ENCODE peak calls at places on chromosome 15, in nine cellular contexts. U is GM06990; N is stomach; M is ovary; O is CD4-positive, alpha-beta T cell; T is fibroblast of lung; H is left ventricle myocardium inferior; D is hepatocyte; X is sigmoid colon. P is an unnamed sample.

GRCh38 chr15:70765504-70766281 is 2.3 kb upstream of the UACA start:
- DNase-seq in D (no peak), H (no peak), M (no peak), U (no peak), N (no peak), X (no peak), O (no peak), T (peak; percentile 71), P (no peak)

GRCh38 chr15:43086551-43086950 is 19.3 kb downstream of the UBR1 start:
- DNase-seq in H (no peak), N (no peak), X (no peak), M (no peak), T (peak; percentile 52), D (no peak), U (peak; percentile 31), O (no peak), P (no peak)

GRCh38 chr15:34951993-34952392 is 17.5 kb downstream of the AQR start:
- DNase-seq in T (peak; percentile 47), U (no peak), O (no peak), N (no peak), D (no peak), X (no peak), H (no peak), M (no peak), P (no peak)

GRCh38 chr15:60473135-60473534 is 5.8 kb downstream of the ICE2 start:
- DNase-seq in X (no peak), U (no peak), N (no peak), O (no peak), T (no peak), D (no peak), H (no peak), M (no peak), P (no peak)

GRCh38 chr15:44034933-44035624 is 160.0 kb downstream of the FRMD5 start:
- DNase-seq in T (peak; percentile 89), H (no peak), U (no peak), N (no peak), X (no peak), O (no peak), D (no peak), M (no peak), P (no peak)

GRCh38 chr15:68300115-68300940 is 22.8 kb downstream of the FEM1B start:
- DNase-seq in M (no peak), U (no peak), O (no peak), T (no peak), H (no peak), N (no peak), D (peak; percentile 46), X (no peak), P (no peak)

GRCh38 chr15:47705601-47706000 is 11.7 kb upstream of the SEMA6D start:
- DNase-seq in N (no peak), T (no peak), D (no peak), O (no peak), H (no peak), U (no peak), X (no peak), M (no peak), P (no peak)

GRCh38 chr15:57618325-57618724 is 26.6 kb downstream of the MYZAP start:
- DNase-seq in D (no peak), U (no peak), X (no peak), M (no peak), H (no peak), O (no peak), T (no peak), N (no peak), P (no peak)

GRCh38 chr15:35439291-35439690 is 106.7 kb downstream of the DPH6 start:
- DNase-seq in X (no peak), O (no peak), N (no peak), U (no peak), M (no peak), D (no peak), T (peak; percentile 87), H (no peak), P (no peak)

GRCh38 chr15:98727115-98728040 is 79.0 kb downstream of the IGF1R start:
- DNase-seq in O (no peak), U (no peak), D (peak; percentile 95), X (peak; percentile 97), H (peak; percentile 86), N (peak; percentile 92), M (peak; percentile 85), T (peak; percentile 98), P (peak; percentile 61)

GRCh38 chr15:98942966-98943584 is 64.5 kb downstream of the PGPEP1L start:
- DNase-seq in M (no peak), H (no peak), X (no peak), D (no peak), N (no peak), T (peak; percentile 83), O (no peak), U (no peak), P (no peak)

GRCh38 chr15:36938764-36939163 is 161.6 kb downstream of the MEIS2 start:
- DNase-seq in U (no peak), H (no peak), M (no peak), X (no peak), D (no peak), O (no peak), T (no peak), N (no peak), P (no peak)

DNA sequence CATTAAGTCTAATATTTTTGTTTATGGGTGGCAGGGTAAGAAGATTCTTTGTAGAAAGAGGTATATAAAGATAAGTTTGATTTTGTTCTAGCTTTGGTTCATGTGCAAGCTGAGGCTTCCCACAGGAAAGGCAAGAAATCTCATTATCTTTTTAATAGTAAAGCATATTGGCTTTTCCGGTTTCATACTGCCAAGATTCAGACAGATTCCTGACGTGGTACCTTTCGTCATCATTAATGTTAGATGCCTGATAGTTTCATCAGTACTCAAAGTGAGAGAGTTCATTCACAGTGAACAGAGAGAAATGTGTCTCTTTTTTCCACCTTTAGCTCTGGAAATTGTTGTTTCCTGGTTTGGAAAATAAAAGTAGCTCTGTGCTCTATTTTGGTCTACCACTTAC is 16.5 kb downstream of the TPM1 start:
- DNase-seq in M (no peak), T (no peak), U (no peak), X (no peak), N (no peak), D (no peak), O (no peak), H (no peak), P (no peak)
- TF ChIP-seq CTCF in M (no peak), T (no peak), U (no peak), X (no peak), N (no peak), D (no peak), O (no peak), H (no peak), P (no peak)

DNA sequence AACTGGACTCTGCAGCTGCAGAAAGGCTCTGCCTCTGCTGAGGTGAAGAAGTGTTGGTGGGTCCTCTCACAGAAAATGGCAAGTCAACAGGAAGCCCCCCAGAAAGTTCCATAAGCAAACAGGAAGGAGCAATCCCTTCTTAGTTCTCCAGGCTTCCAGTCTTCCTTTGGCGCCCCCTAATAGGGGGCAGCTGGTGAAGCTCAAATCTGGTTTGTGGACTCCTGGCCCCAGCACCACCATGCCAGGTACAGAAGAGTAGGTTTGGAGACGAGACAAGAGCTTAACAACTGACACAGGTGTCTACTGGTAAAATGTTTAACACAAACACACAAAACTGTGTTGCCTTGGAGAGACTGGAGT is 35.5 kb downstream of the LEO1 start:
- DNase-seq in M (no peak), X (no peak), T (no peak), O (no peak), U (no peak), D (no peak), N (no peak), H (no peak), P (no peak)
- TF ChIP-seq CTCF in M (no peak), X (no peak), T (no peak), O (no peak), U (peak; percentile 16), D (no peak), N (no peak), H (no peak), P (no peak)

GRCh38 chr15:66897971-66898370 is 167.4 kb upstream of the SMAD3 start:
- DNase-seq in M (no peak), X (peak; percentile 35), U (no peak), T (no peak), O (no peak), H (no peak), D (no peak), N (no peak), P (no peak)

GRCh38 chr15:66901336-66902100 is 163.9 kb upstream of the SMAD3 start:
- DNase-seq in D (no peak), O (no peak), M (no peak), N (no peak), T (peak; percentile 62), X (peak; percentile 39), U (no peak), H (no peak), P (no peak)

GRCh38 chr15:66900586-66901310 is 164.7 kb upstream of the SMAD3 start:
- DNase-seq in O (no peak), T (no peak), M (no peak), N (no peak), X (peak; percentile 52), D (no peak), U (no peak), H (no peak), P (no peak)

GRCh38 chr15:66898656-66899402 is 166.6 kb upstream of the SMAD3 start:
- DNase-seq in H (no peak), X (peak; percentile 57), N (no peak), O (no peak), D (no peak), T (no peak), M (no peak), U (no peak), P (no peak)

GRCh38 chr15:66899555-66900350 is 165.6 kb upstream of the SMAD3 start:
- DNase-seq in N (no peak), U (no peak), X (peak; percentile 45), M (no peak), D (no peak), T (peak; percentile 31), O (no peak), H (no peak), P (no peak)
- TF ChIP-seq CTCF in N (no peak), U (no peak), X (no peak), M (no peak), D (no peak), T (no peak), O (no peak), H (no peak), P (no peak)

GRCh38 chr15:45546789-45547188 is 24.2 kb upstream of the SLC30A4 start:
- DNase-seq in D (no peak), H (no peak), X (no peak), U (no peak), O (no peak), N (no peak), M (no peak), T (no peak), P (no peak)

GRCh38 chr15:45539680-45540079 is 17.1 kb upstream of the SLC30A4 start:
- DNase-seq in M (no peak), H (no peak), O (no peak), N (no peak), U (no peak), X (no peak), D (peak; percentile 34), T (no peak), P (no peak)

GRCh38 chr15:45540531-45540930 is 18.0 kb upstream of the SLC30A4 start:
- DNase-seq in D (no peak), M (no peak), T (no peak), O (no peak), N (no peak), H (no peak), X (no peak), U (no peak), P (no peak)

GRCh38 chr15:45544266-45545023 is 21.9 kb upstream of the SLC30A4 start:
- DNase-seq in T (no peak), D (no peak), N (no peak), H (no peak), U (no peak), X (no peak), M (no peak), O (no peak), P (no peak)

GRCh38 chr15:45543051-45543450 is 20.5 kb upstream of the SLC30A4 start:
- DNase-seq in X (no peak), H (no peak), T (no peak), D (no peak), O (no peak), U (no peak), N (no peak), M (no peak), P (no peak)
- TF ChIP-seq CTCF in X (no peak), H (no peak), T (no peak), D (no peak), O (no peak), U (no peak), N (no peak), M (no peak), P (no peak)

P was measured in progenitor cell of endocrine pancreas.